ENCODE peak calls at places on chromosome 10, in five cellular contexts. I is mesenchymal stem cell, J is trophoblast cell, U is H9, M is H1. P is an unnamed sample. For H3K4me1, the result is how much of the 10 kb centered on the place peaks cover.

GRCh38 chr10:105769248-105770184 is 1128.4 kb downstream of the SORCS3 start:
- DNase-seq in J (no peak), U (no peak), I (no peak), M (no peak), P (no peak)

GRCh38 chr10:119677904-119678755 is 26.9 kb downstream of the BAG3 start:
- DNase-seq in U (no peak), J (no peak), I (no peak), M (no peak), P (no peak)

GRCh38 chr10:58023341-58024073 is 244.2 kb downstream of the IPMK start:
- DNase-seq in U (no peak), M (no peak), J (no peak), I (peak), P (no peak)

GRCh38 chr10:79243211-79244067 is 103.8 kb upstream of the PPIF start:
- DNase-seq in M (peak), U (peak), J (no peak), I (peak), P (peak)

GRCh38 chr10:79491171-79491835 is 21.0 kb upstream of the EIF5AL1 start:
- DNase-seq in I (no peak), M (no peak), U (peak), J (no peak), P (no peak)

GRCh38 chr10:132904814-132905649 is 37.3 kb downstream of the CFAP46 start:
- DNase-seq in M (no peak), J (no peak), I (no peak), U (no peak), P (no peak)

GRCh38 chr10:97102441-97102840 is 83.3 kb downstream of the SLIT1 start:
- DNase-seq in J (no peak), M (no peak), U (no peak), I (no peak), P (no peak)

GRCh38 chr10:92787557-92788152 is 60.7 kb upstream of the EXOC6 start:
- DNase-seq in M (no peak), U (peak), J (no peak), I (no peak), P (no peak)

GRCh38 chr10:97505152-97505551 is 6.4 kb downstream of the UBTD1 start:
- DNase-seq in M (no peak), I (no peak), J (no peak), U (no peak), P (no peak)

GRCh38 chr10:66928000-66928770 is 2.3 kb downstream of the LRRTM3 start:
- DNase-seq in U (peak), I (no peak), M (peak), J (no peak), P (no peak)

GRCh38 chr10:75191821-75192568 is 18.6 kb upstream of the VDAC2 start:
- DNase-seq in U (no peak), J (peak), I (peak), M (no peak), P (no peak)

GRCh38 chr10:108323274-108323798 is 1158.8 kb upstream of the SORCS1 start:
- DNase-seq in J (no peak), M (no peak), I (no peak), U (no peak), P (peak)

GRCh38 chr10:77125231-77125630 is 512.4 kb downstream of the KCNMA1 start:
- DNase-seq in I (no peak), J (peak), M (no peak), U (no peak), P (no peak)

GRCh38 chr10:84360634-84361365 is 32.4 kb downstream of the CCSER2 start:
- DNase-seq in I (peak), U (no peak), J (no peak), M (no peak), P (no peak)

GRCh38 chr10:79384773-79385391 is 37.6 kb downstream of the PPIF start:
- DNase-seq in I (no peak), U (peak), J (no peak), M (no peak), P (no peak)

GRCh38 chr10:25682203-25682950 is 251.7 kb upstream of the MYO3A start:
- DNase-seq in U (no peak), J (no peak), I (peak), M (no peak), P (peak)

GRCh38 chr10:31927597-31928530 is 767 bp downstream of the ARHGAP12 start:
- DNase-seq in M (peak), I (peak), U (peak), J (peak), P (peak)

GRCh38 chr10:128896964-128897363 is 570.1 kb upstream of the MGMT start:
- DNase-seq in U (no peak), M (no peak), J (no peak), I (no peak), P (no peak)

GRCh38 chr10:124354411-124355382 is 64.0 kb downstream of the OAT start:
- DNase-seq in I (peak), U (peak), J (peak), M (no peak), P (peak)

GRCh38 chr10:117074621-117075020 is 63.4 kb downstream of the VAX1 start:
- DNase-seq in J (no peak), U (peak), I (no peak), M (no peak), P (no peak)

GRCh38 chr10:7258948-7259523 is 151.8 kb downstream of the SFMBT2 start:
- DNase-seq in M (no peak), U (no peak), I (peak), J (no peak), P (no peak)

GRCh38 chr10:6612371-6612770 is 32.3 kb upstream of the PRKCQ start:
- DNase-seq in M (no peak), J (no peak), U (no peak), I (no peak), P (no peak)

DNA sequence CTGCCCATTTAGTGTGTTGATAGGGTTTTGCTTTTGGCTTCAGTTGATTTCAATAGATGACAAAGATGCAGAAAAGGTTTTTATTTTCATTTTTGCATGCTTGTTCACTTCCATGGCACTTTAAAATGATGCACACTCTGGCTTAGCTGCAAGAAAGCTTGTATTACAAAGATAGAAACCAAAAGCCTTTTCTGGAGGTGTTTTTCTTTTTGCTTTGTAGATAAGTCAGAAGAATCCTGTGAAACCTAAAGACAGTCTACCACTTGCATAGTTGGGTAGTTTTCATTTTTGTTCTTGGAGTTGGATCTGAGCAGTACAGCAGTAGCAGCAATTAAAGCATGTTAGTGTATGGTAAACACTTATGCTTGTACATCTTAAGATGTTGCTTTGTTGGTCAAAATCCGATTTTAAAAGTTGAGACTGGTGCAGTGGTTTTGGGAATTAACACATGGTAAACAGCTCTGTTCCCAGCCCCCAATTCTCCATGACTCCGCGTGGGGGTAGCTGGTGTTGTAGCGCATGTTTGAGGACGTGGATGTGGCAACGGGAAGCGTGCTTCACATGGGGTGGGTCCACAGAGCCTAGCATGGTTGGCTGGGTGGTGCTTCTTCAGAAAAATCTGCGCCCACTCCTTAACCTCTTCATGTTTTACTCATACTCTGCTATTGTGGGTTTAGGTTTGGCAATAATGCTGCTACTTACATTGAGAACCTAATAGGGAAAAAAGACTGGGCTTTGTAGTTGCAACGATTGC is 19.8 kb downstream of the CCNY start:
- DNase-seq in M (no peak), J (no peak), U (no peak), I (no peak), P (no peak)
- H3K4me1 ChIP-seq in M (under half), J (under half), U (under half), I (under half), P (under half)

GRCh38 chr10:123289432-123289831 is 135.2 kb downstream of the BUB3 start:
- DNase-seq in J (no peak), M (no peak), I (no peak), U (no peak), P (no peak)
- H2BK12ac ChIP-seq in J (no peak), M (no peak), I (no peak), U (no peak), P (no peak)

DNA sequence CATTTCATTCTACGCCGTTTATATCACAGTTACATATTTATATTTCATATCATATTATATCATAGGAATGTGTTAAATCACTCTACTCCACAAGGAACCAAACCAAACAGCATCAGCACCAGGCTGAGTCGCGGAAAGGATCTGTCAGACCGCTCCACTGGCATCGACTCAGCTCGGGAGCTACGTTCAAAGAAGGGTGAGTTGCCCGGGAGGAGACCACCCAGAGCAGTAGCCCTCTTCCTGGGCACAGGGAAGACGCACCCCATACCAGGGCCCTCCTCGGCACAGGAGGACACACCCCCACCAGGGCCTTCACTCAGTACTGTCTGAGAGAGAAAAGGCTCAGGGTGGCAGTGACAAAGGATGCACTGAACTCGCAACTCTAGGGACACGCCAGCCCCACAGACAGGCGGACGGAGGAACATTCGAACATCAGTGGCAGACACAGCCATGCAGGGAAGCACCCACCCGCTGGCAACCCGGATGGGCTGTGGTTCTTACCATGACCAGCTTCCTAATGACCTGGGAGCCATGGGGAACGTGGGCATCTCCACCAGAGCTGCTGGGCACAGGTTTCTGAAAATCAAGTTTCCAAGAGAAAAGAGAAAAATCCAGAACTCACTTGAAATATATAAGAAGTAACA is 28.7 kb downstream of the PITRM1 start:
- DNase-seq in I (no peak), J (no peak), M (no peak), U (no peak), P (no peak)
- H2AK5ac ChIP-seq in I (no peak), J (no peak), M (no peak), U (no peak), P (no peak)

GRCh38 chr10:62381385-62382102 is 7.4 kb downstream of the ZNF365 start:
- DNase-seq in U (no peak), I (no peak), J (no peak), M (no peak), P (no peak)
- H3K4me1 ChIP-seq in U (under half), I (under half), J (under half), M (under half), P (under half)

DNA sequence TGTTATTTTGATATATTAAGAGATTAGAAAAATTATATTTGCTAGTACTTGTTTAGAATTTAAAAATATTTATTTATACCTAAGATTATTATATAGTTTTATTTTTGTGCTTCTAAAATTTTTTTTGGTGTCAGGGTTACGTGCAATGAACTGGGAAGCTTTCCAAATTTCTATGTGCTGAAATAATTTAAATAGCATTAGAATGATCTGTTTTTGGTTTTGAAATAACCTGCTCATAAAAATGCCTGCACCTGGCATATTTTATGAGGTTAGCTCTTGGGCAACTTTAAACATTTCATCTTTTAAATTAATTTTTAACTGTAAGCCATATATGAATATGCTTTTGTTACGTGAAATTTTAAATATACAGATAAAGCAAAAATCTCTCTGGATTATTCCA is 482.4 kb downstream of the GLRX3 start:
- DNase-seq in J (no peak), U (no peak), M (no peak), I (no peak), P (no peak)
- H2BK12ac ChIP-seq in J (no peak), U (no peak), M (no peak), I (no peak), P (no peak)

GRCh38 chr10:87634311-87634710 is 25.4 kb upstream of the PAPSS2 start:
- DNase-seq in J (no peak), I (peak), U (no peak), M (no peak), P (no peak)

GRCh38 chr10:87632439-87632838 is 27.2 kb upstream of the PAPSS2 start:
- DNase-seq in U (no peak), I (no peak), J (no peak), M (no peak), P (no peak)

GRCh38 chr10:87636313-87636915 is 23.3 kb upstream of the PAPSS2 start:
- DNase-seq in I (no peak), J (no peak), U (no peak), M (no peak), P (no peak)

GRCh38 chr10:87639493-87639892 is 20.2 kb upstream of the PAPSS2 start:
- DNase-seq in I (no peak), U (no peak), M (no peak), J (no peak), P (no peak)

DNA sequence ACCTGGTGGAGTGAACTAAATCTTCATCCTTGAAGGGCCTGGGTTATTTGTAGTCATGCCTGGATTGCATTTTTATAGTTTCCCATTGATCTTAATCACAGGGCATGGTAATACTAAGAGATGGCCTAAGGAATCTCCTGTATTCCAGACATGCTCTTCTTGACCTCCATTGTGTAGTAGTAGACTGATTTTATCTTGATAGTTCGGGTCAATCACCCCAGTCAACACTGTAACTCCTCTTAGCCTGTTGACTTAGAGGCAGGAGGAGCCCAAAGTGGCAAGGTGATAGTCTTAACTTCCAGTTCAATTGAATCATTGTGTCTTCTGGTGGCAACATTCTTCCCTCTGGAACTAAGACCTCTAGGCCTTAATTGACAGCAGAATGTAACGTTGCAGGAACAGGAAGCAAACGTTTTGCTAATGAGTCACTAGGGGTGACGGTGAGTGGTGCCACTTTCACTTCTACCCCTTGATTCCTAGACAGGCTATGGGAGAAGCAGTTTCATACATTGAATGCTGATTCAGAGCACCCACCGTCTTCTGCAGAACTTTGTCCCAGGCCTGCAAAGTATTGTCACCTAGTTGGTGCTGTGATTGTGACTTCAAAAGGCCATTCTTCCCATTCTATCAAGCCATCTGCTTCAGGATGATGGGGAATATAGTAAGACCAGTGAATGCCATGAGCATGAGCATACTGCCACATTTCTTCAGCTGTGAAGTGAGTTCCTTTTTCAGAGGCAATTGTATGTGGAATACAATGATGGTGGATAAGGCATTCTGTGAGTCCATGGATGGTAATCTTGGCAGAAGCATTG is 24.0 kb upstream of the PAPSS2 start:
- DNase-seq in M (no peak), J (peak), I (peak), U (no peak), P (no peak)
- H2AK5ac ChIP-seq in M (no peak), J (no peak), I (no peak), U (no peak), P (no peak)

DNA sequence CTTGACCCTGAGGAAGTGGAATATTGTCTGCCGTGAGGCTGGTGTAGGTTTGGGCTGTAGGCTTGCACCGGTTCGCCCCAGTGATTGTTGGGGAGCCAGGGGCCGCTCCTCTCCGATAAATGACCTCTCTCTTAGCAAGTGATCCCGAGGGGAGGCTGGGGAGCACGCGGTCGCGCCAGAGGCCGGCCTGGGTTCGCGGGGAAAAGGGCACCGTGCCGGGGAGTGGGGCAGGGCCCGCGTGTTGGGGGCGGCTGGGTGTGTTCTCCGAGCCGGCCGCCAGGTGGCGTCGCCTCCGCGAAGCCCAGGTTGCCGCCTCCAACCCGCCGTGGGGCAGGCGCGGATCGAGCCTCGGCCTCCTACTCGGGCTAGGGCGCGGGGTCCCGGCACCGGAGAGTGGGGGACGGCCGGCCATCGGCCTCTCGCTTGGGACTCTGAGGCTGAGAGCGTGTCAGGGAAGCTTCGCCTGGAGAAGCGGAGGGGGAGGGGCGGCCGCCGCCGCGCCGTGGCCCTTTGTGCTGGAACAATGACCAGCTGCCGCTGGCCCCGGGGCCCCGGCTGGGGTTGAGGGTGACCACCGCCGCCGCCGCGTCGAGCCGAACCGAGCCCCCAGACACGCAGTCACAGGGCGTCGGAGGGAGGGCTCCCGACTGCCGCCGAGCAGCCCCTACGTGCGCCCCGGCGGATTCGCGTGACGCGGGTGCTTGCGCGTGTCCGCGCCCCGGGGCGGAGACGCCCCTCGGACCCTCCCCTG is 442 bp upstream of the LZTS2 start:
- DNase-seq in M (peak), J (peak), U (peak), I (peak), P (peak)
- H3K4me1 ChIP-seq in M (under half), J (under half), U (under half), I (under half), P (under half)